ENCODE peak calls at places on chromosomes 11 and 22, in ten cellular contexts. V, Y, I, M, X, D, P, H, F and B are unnamed samples.

GRCh38 chr11:8593935-8594909 is at the start of gene STK33:
- DNase-seq in P (peak), Y (peak), M (no peak), F (peak), V (no peak), X (no peak), I (peak), D (peak), H (peak), B (peak)

GRCh38 chr22:46678785-46679700 is 58.9 kb downstream of the GRAMD4 start:
- DNase-seq in F (no peak), I (no peak), H (no peak), V (no peak), Y (no peak), P (no peak), X (no peak), M (no peak), D (no peak), B (no peak)

GRCh38 chr11:93085097-93085496 is 112.7 kb downstream of the SLC36A4 start:
- DNase-seq in X (no peak), F (peak), H (no peak), M (peak), V (no peak), D (no peak), Y (no peak), P (no peak), I (no peak), B (no peak)

GRCh38 chr11:72353861-72354260 is 80.5 kb downstream of the CLPB start:
- DNase-seq in I (peak), P (no peak), F (no peak), H (peak), V (no peak), Y (peak), D (no peak), M (no peak), X (no peak), B (no peak)

GRCh38 chr11:97893612-97894011 is 1127.1 kb upstream of the CNTN5 start:
- DNase-seq in I (no peak), P (no peak), F (no peak), M (no peak), H (no peak), V (no peak), Y (no peak), X (no peak), D (no peak), B (no peak)

GRCh38 chr11:99370557-99371200 is 349.9 kb downstream of the CNTN5 start:
- DNase-seq in I (peak), F (no peak), Y (no peak), M (no peak), X (no peak), H (no peak), V (no peak), D (no peak), P (no peak), B (no peak)

GRCh38 chr11:14974723-14975587 is 2.8 kb upstream of the CALCA start:
- DNase-seq in Y (peak), M (no peak), X (no peak), P (no peak), V (peak), F (no peak), H (peak), I (peak), D (no peak), B (peak)

GRCh38 chr11:44989831-44990566 is 39.3 kb upstream of the TP53I11 start:
- DNase-seq in M (no peak), F (no peak), I (no peak), P (peak), V (no peak), Y (peak), X (no peak), D (no peak), H (no peak), B (no peak)

GRCh38 chr11:113457784-113458183 is 17.4 kb downstream of the DRD2 start:
- DNase-seq in M (no peak), V (no peak), F (no peak), X (no peak), D (no peak), I (no peak), P (no peak), Y (no peak), H (peak), B (peak)

GRCh38 chr11:106156290-106156937 is 79.0 kb downstream of the AASDHPPT start:
- DNase-seq in I (peak), X (no peak), P (peak), M (no peak), Y (peak), F (peak), H (no peak), V (peak), D (no peak), B (no peak)

GRCh38 chr11:296976-297665 is 2.2 kb downstream of the IFITM5 start:
- DNase-seq in X (no peak), V (no peak), F (no peak), H (no peak), Y (no peak), D (peak), I (no peak), M (no peak), P (peak), B (no peak)

GRCh38 chr11:13923716-13924650 is 38.5 kb upstream of the SPON1 start:
- DNase-seq in I (no peak), F (no peak), V (no peak), Y (no peak), M (peak), X (no peak), D (no peak), P (no peak), H (no peak), B (no peak)

GRCh38 chr11:1271927-1272326 is 37.5 kb downstream of the TOLLIP start:
- DNase-seq in Y (no peak), D (no peak), V (no peak), I (no peak), X (no peak), F (no peak), H (no peak), M (no peak), P (no peak), B (no peak)

GRCh38 chr11:16052750-16053149 is 303.6 kb downstream of the SOX6 start:
- DNase-seq in Y (no peak), F (no peak), V (no peak), D (no peak), I (no peak), P (no peak), X (no peak), M (no peak), H (no peak), B (no peak)

GRCh38 chr11:30914143-30914762 is 328.1 kb upstream of the MPPED2 start:
- DNase-seq in F (no peak), Y (peak), H (peak), P (no peak), I (peak), V (peak), X (no peak), M (no peak), D (no peak), B (peak)

GRCh38 chr22:29872989-29873388 is 10.0 kb upstream of the MTMR3 start:
- DNase-seq in Y (no peak), D (no peak), I (no peak), F (peak), V (no peak), P (no peak), H (peak), M (no peak), X (no peak), B (no peak)

GRCh38 chr11:32385998-32386397 is 49.3 kb downstream of the WT1 start:
- DNase-seq in Y (no peak), V (peak), F (no peak), H (no peak), P (no peak), D (no peak), X (no peak), I (peak), M (no peak), B (peak)

GRCh38 chr11:66181632-66182345 is 86.7 kb upstream of the RAB1B start:
- DNase-seq in V (no peak), X (no peak), H (no peak), D (no peak), F (no peak), P (no peak), I (no peak), Y (no peak), M (no peak), B (no peak)

GRCh38 chr11:22957890-22958289 is 97.6 kb upstream of the CCDC179 start:
- DNase-seq in Y (no peak), V (no peak), P (no peak), H (no peak), X (no peak), F (no peak), D (no peak), I (no peak), M (no peak), B (no peak)

GRCh38 chr11:8375932-8376331 is 112.3 kb upstream of the LMO1 start:
- DNase-seq in P (peak), M (no peak), D (no peak), F (no peak), V (no peak), I (no peak), H (no peak), Y (no peak), X (no peak), B (no peak)

GRCh38 chr11:82557274-82557673 is 176.4 kb downstream of the FAM181B start:
- DNase-seq in I (no peak), D (no peak), X (no peak), Y (no peak), F (peak), V (no peak), H (no peak), P (peak), M (no peak), B (peak)

GRCh38 chr22:46753360-46753759 is 9.1 kb upstream of the TBC1D22A start:
- DNase-seq in V (no peak), M (no peak), P (no peak), Y (no peak), H (no peak), D (no peak), X (no peak), I (no peak), F (no peak), B (no peak)

GRCh38 chr22:37747090-37747714 is 50.4 kb downstream of the TRIOBP start:
- DNase-seq in I (peak), D (peak), M (no peak), F (peak), X (no peak), V (peak), P (peak), Y (no peak), H (no peak), B (no peak)

GRCh38 chr11:112292188-112292587 is 31.5 kb upstream of the PLET1 start:
- DNase-seq in H (no peak), V (no peak), Y (no peak), X (no peak), M (no peak), P (no peak), D (no peak), I (no peak), F (no peak), B (no peak)

GRCh38 chr11:112291191-112291590 is 30.5 kb upstream of the PLET1 start:
- DNase-seq in P (peak), F (no peak), X (no peak), D (no peak), Y (no peak), H (no peak), V (no peak), I (no peak), M (no peak), B (no peak)

GRCh38 chr11:112288021-112288420 is 27.4 kb upstream of the PLET1 start:
- DNase-seq in X (no peak), V (no peak), H (no peak), F (no peak), I (no peak), D (no peak), Y (no peak), M (no peak), P (no peak), B (no peak)

GRCh38 chr11:112290462-112290894 is 29.8 kb upstream of the PLET1 start:
- DNase-seq in I (no peak), H (no peak), X (no peak), F (no peak), P (peak), V (no peak), D (no peak), Y (no peak), M (no peak), B (no peak)

DNA sequence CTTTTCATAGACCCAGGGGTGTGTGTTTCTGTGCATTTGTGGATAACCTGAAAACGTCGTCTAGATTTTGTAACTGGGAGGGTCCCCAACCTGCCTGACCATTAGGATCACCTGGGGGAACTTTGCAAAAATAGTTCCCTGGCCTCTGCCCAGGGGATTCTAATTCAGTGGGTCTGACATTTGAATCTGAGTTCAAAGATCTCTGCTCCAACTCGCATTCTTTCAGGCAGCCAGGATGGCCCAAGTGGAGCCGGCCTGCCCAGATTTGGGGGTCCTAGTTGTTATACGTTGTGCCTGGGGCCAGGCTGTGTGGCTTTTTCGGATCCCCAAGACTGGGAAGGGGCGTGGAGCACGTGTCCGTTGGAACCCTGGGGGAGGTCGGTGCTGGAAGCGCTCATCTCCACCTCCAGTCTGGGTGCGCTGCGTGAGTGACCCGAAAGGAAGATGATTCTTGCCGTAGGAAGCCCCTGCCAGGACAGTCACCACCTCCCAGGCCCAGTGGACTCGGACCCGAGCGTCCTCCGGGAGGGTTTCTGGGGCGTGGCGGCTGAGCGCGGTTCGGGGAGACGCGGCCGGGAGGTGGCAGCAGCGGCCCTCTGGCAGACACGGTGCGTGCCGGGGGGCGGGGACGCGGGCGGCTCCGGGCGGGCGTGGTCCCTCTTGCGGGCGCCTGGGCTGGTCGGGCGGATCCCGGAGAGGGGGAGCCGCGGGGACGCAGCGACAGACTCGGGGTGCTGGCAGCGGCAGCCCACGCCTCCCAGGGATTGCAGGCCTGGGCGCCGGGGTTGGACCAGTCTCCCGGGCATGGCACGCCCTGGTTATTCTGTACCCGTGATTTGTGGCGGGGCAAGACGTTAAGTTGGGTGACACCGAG is 29.2 kb upstream of the PLET1 start:
- DNase-seq in M (peak), Y (peak), I (peak), D (peak), P (peak), F (peak), V (peak), H (peak), X (peak), B (peak)
- TF ChIP-seq POLR2A in M (no peak), Y (no peak), I (no peak), D (no peak), P (peak), F (peak), V (no peak), H (no peak), X (no peak), B (no peak)

GRCh38 chr11:88341852-88342251 is 4.3 kb upstream of the CTSC start:
- DNase-seq in Y (no peak), V (peak), P (no peak), D (no peak), X (no peak), M (no peak), H (peak), I (peak), F (no peak), B (no peak)

GRCh38 chr11:88345949-88346348 is 8.4 kb upstream of the CTSC start:
- DNase-seq in H (no peak), F (no peak), X (no peak), M (no peak), P (no peak), Y (no peak), D (no peak), I (no peak), V (no peak), B (no peak)

GRCh38 chr11:88348870-88349269 is 11.3 kb upstream of the CTSC start:
- DNase-seq in P (no peak), F (no peak), H (no peak), X (no peak), V (no peak), D (no peak), M (no peak), Y (no peak), I (no peak), B (no peak)

GRCh38 chr11:88345408-88345807 is 7.9 kb upstream of the CTSC start:
- DNase-seq in M (no peak), I (no peak), V (no peak), P (no peak), Y (no peak), D (no peak), F (no peak), X (no peak), H (no peak), B (no peak)

DNA sequence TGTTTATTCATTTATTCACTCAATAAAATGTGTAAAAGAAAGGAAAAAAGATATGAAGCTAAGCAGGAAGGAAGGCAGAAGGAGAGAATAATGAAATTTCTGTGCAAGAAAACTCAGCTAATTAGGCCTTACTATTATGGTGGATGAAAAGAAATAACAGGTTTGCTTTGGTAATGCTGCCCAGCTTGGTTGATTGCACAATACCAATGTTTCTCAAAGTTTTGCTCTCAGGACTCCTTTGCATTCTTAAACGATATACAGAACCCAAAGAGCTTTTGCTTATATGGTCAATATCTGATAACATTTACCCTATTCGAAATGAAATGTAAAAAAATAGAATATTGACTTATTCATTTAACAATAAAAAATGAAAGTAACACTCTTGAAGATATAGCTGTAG is 7.3 kb upstream of the CTSC start:
- DNase-seq in Y (no peak), H (no peak), I (no peak), F (no peak), D (no peak), P (no peak), V (no peak), M (no peak), X (no peak), B (no peak)
- TF ChIP-seq EP300 in Y (no peak), H (no peak), I (no peak), F (no peak), D (no peak), P (no peak), V (no peak), M (no peak), X (no peak), B (no peak)

GRCh38 chr11:7252683-7253213 is 1.0 kb downstream of the SYT9 start:
- DNase-seq in Y (no peak), M (no peak), P (no peak), F (no peak), D (no peak), I (no peak), X (no peak), H (peak), V (no peak), B (no peak)
- TF ChIP-seq POLR2A in Y (no peak), M (no peak), P (no peak), F (no peak), D (no peak), I (no peak), X (no peak), H (no peak), V (no peak), B (no peak)

DNA sequence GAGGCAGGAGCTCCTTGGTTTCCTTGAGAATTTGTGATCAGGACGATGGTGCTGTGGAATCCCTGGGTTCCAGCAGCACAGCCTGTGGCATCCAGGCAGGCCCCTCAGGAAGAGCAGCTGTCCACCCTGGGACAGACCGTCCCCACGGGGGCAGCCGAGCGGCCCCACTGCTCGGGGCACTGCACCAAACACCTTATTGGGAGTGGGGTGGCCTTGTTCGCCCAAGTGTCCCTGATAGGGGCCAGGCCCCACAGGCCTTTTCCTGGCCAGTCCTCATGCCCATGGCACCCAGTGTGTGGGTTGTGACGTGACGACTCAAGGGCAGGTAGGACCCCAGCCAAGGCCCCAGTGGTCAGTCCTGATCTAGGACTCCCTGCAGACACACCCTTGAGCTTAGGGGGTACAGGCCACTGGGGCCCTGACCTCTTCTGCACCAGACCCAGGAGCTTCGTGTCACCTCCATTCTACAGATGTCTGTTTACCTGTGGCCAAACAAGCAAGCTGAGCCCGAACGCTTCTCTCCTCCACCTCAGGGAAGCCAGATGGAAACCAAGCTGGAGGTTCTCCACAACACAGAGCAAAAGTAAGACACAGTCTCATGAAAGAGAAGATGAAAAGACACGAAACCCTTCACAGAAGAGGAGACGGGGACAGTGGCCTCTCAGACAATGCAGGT is 1.5 kb upstream of the BRD1 start:
- DNase-seq in V (no peak), H (no peak), P (no peak), I (no peak), X (no peak), F (no peak), M (no peak), Y (no peak), D (no peak), B (no peak)
- TF ChIP-seq EP300 in V (no peak), H (no peak), P (no peak), I (no peak), X (no peak), F (no peak), M (no peak), Y (no peak), D (no peak), B (no peak)

GRCh38 chr11:11265994-11266606 is 87.0 kb downstream of the CSNK2A3 start:
- DNase-seq in X (no peak), P (no peak), D (no peak), V (peak), H (peak), M (no peak), Y (peak), I (peak), F (peak), B (peak)
- TF ChIP-seq POLR2A in X (no peak), P (no peak), D (no peak), V (no peak), H (no peak), M (no peak), Y (no peak), I (no peak), F (no peak), B (no peak)

GRCh38 chr11:130179396-130180306 is 20.1 kb downstream of the ST14 start:
- DNase-seq in P (no peak), M (no peak), F (peak), H (no peak), V (no peak), D (no peak), I (no peak), X (no peak), Y (no peak), B (peak)

GRCh38 chr11:130181295-130182272 is 22.0 kb downstream of the ST14 start:
- DNase-seq in H (no peak), P (no peak), X (no peak), F (peak), I (peak), Y (peak), D (no peak), V (no peak), M (no peak), B (peak)

GRCh38 chr11:130178992-130179391 is 19.4 kb downstream of the ST14 start:
- DNase-seq in P (no peak), X (no peak), V (no peak), M (no peak), F (no peak), Y (no peak), D (no peak), I (no peak), H (no peak), B (no peak)

GRCh38 chr11:130180896-130181294 is 21.3 kb downstream of the ST14 start:
- DNase-seq in H (no peak), F (no peak), P (no peak), X (no peak), Y (no peak), M (no peak), D (no peak), I (no peak), V (no peak), B (no peak)

GRCh38 chr11:130180491-130180890 is 20.9 kb downstream of the ST14 start:
- DNase-seq in I (no peak), M (no peak), V (no peak), F (no peak), X (no peak), Y (no peak), D (no peak), H (no peak), P (no peak), B (no peak)
- TF ChIP-seq EP300 in I (no peak), M (no peak), V (no peak), F (no peak), X (no peak), Y (no peak), D (no peak), H (no peak), P (no peak), B (no peak)